ENCODE peak calls at places on chromosome 2, in ten cellular contexts. L, F, S, U, Y, M, T, E, I and Z are unnamed samples.

GRCh38 chr2:120476141-120476540 is 130.2 kb downstream of the INHBB start:
- DNase-seq in L (peak; percentile 38), F (no peak), S (no peak), U (no peak), Y (no peak), M (no peak), T (no peak), E (no peak), I (peak; percentile 46), Z (no peak)

GRCh38 chr2:11352781-11353537 is 8.5 kb upstream of the ROCK2 start:
- DNase-seq in L (no peak), F (no peak), S (no peak), U (no peak), Y (no peak), M (no peak), T (no peak), E (no peak), I (no peak), Z (peak; percentile 65)

GRCh38 chr2:127661949-127662510 is 13.3 kb downstream of the LIMS2 start:
- DNase-seq in L (no peak), F (no peak), S (no peak), U (peak; percentile 37), Y (no peak), M (no peak), T (no peak), E (peak; percentile 10), I (peak; percentile 74), Z (no peak)

GRCh38 chr2:84532291-84532690 is 16.0 kb downstream of the DNAH6 start:
- DNase-seq in L (no peak), F (no peak), S (no peak), U (no peak), Y (no peak), M (no peak), T (no peak), E (no peak), I (no peak), Z (peak; percentile 9)

GRCh38 chr2:71950256-71951066 is 197.2 kb downstream of the CYP26B1 start:
- DNase-seq in L (no peak), F (peak; percentile 90), S (no peak), U (no peak), Y (no peak), M (no peak), T (no peak), E (no peak), I (no peak), Z (no peak)

GRCh38 chr2:111236027-111236426 is 115.3 kb downstream of the BCL2L11 start:
- DNase-seq in L (peak; percentile 64), F (no peak), S (no peak), U (no peak), Y (no peak), M (no peak), T (no peak), E (no peak), I (no peak), Z (peak; percentile 86)

GRCh38 chr2:33321236-33321731 is 155.2 kb upstream of the RASGRP3 start:
- DNase-seq in L (no peak), F (no peak), S (no peak), U (no peak), Y (no peak), M (no peak), T (no peak), E (no peak), I (no peak), Z (no peak)

GRCh38 chr2:101223814-101224231 is 28.9 kb upstream of the CNOT11 start:
- DNase-seq in L (no peak), F (no peak), S (no peak), U (no peak), Y (peak; percentile 63), M (no peak), T (peak; percentile 47), E (peak; percentile 51), I (no peak), Z (no peak)

GRCh38 chr2:58030789-58031188 is 15.8 kb upstream of the VRK2 start:
- DNase-seq in L (no peak), F (no peak), S (no peak), U (no peak), Y (no peak), M (no peak), T (no peak), E (no peak), I (no peak), Z (no peak)

GRCh38 chr2:48341556-48342133 is 188.3 kb upstream of the STON1 start:
- DNase-seq in L (no peak), F (no peak), S (no peak), U (no peak), Y (no peak), M (no peak), T (no peak), E (no peak), I (no peak), Z (no peak)

GRCh38 chr2:142515493-142515892 is 362.0 kb upstream of the KYNU start:
- DNase-seq in L (no peak), F (no peak), S (no peak), U (no peak), Y (no peak), M (no peak), T (no peak), E (no peak), I (no peak), Z (no peak)

GRCh38 chr2:98839292-98839691 is 96.7 kb downstream of the CRACDL start:
- DNase-seq in L (no peak), F (no peak), S (no peak), U (no peak), Y (no peak), M (no peak), T (no peak), E (no peak), I (no peak), Z (no peak)

GRCh38 chr2:69483696-69484095 is 46.5 kb upstream of the NFU1 start:
- DNase-seq in L (no peak), F (no peak), S (no peak), U (no peak), Y (no peak), M (no peak), T (no peak), E (no peak), I (no peak), Z (peak; percentile 46)

GRCh38 chr2:216083464-216084279 is 2.0 kb downstream of the TMEM169 start:
- DNase-seq in L (no peak), F (no peak), S (peak; percentile 73), U (no peak), Y (no peak), M (no peak), T (no peak), E (no peak), I (no peak), Z (no peak)

GRCh38 chr2:47354013-47354816 is 48.7 kb upstream of the MSH2 start:
- DNase-seq in L (no peak), F (no peak), S (no peak), U (no peak), Y (no peak), M (no peak), T (no peak), E (peak; percentile 66), I (peak; percentile 55), Z (no peak)

GRCh38 chr2:20642026-20642971 is 8.6 kb downstream of the HS1BP3 start:
- DNase-seq in L (peak; percentile 87), F (no peak), S (peak; percentile 82), U (peak; percentile 79), Y (no peak), M (peak; percentile 16), T (peak; percentile 96), E (peak; percentile 82), I (peak; percentile 95), Z (peak; percentile 76)
- TF ChIP-seq POLR2AphosphoS5 in L (peak; percentile 51), F (no peak), S (no peak), U (no peak), Y (no peak), M (no peak), T (no peak), E (no peak), I (peak; percentile 59), Z (peak; percentile 56)

GRCh38 chr2:190583507-190584337 is 49.2 kb upstream of the NEMP2 start:
- DNase-seq in L (no peak), F (no peak), S (no peak), U (no peak), Y (no peak), M (no peak), T (no peak), E (no peak), I (no peak), Z (no peak)
- TF ChIP-seq POLR2AphosphoS5 in L (no peak), F (no peak), S (no peak), U (no peak), Y (no peak), M (no peak), T (no peak), E (no peak), I (no peak), Z (no peak)

GRCh38 chr2:52608030-52608429 is 1159.6 kb upstream of the CHAC2 start:
- DNase-seq in L (no peak), F (no peak), S (no peak), U (no peak), Y (no peak), M (no peak), T (no peak), E (no peak), I (no peak), Z (no peak)
- TF ChIP-seq POLR2AphosphoS5 in L (no peak), F (no peak), S (no peak), U (no peak), Y (no peak), M (no peak), T (no peak), E (no peak), I (no peak), Z (no peak)

DNA sequence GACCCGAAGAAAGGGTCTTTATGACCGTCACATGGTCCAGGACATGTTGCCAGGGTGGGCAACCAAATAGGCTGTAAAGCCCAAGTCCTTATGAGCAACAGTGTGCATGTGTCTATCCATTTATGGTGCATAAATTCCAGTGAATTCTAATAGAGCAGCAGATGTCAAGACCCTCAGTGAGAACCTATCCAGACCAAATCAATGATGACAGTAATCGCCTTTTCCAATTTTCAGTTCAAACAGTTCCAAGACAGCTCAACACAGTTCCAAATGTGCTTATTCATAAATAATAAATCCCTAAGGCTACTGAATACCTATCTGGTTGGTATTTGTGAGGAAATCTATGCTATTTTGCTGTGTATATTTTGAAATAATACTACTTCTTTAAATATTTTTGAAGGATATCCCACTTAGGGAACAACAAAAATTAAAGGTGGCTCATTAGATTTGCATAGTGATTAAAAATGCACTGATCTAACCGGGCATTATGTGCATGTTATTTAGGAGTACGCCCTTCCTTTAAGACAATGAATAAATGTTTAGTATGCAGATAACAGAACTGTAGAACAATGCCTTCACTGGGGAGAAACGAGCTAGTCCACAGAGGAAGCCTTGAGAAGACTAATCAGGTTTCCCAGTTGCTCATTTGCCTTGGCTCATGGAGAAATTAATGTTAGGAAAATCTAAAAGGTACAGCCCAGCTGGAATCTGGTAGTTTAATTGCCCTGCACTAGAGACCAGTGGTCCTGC is 519.4 kb upstream of the CHAC2 start:
- DNase-seq in L (no peak), F (no peak), S (no peak), U (no peak), Y (no peak), M (no peak), T (no peak), E (no peak), I (no peak), Z (no peak)
- TF ChIP-seq POLR2AphosphoS5 in L (no peak), F (no peak), S (no peak), U (no peak), Y (no peak), M (no peak), T (no peak), E (no peak), I (no peak), Z (no peak)

DNA sequence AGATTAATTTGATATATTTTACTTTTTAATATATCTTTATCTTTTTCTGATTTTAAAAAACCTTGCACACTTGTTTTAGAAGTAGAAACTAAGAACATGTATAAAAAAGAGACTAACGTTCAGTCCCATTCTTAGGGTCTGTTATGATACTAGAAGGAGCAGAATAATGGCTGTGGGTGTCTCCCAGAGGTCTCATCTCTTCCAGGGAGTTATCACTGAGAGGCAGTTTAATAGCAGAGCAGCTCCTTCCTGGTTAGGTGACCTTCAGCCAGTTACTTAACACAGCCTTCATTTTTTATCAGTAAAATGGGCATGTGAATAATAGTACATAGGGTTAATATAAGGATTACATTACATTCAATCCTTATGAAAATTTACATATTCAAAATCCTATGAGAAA is 40.6 kb downstream of the FBXO48 start:
- DNase-seq in L (no peak), F (no peak), S (no peak), U (no peak), Y (no peak), M (no peak), T (no peak), E (no peak), I (no peak), Z (no peak)
- TF ChIP-seq POLR2AphosphoS5 in L (no peak), F (no peak), S (no peak), U (no peak), Y (no peak), M (no peak), T (peak; percentile 18), E (no peak), I (no peak), Z (no peak)